ENCODE peak calls at places on chromosomes 4 and X, in seven cellular contexts. I, H, E, Z, W, A and J are unnamed samples. For H3K27me3 and H3K9me3, the result is how much of the 10 kb centered on the place peaks cover.

GRCh38 chrX:116499780-116500179 is 37.0 kb upstream of the CT83 start:
- DNase-seq in W (no peak), A (no peak), Z (no peak), E (no peak), H (no peak), I (no peak), J (peak)

GRCh38 chrX:150036181-150036580 is 97.9 kb upstream of the EOLA2 start:
- DNase-seq in W (no peak), E (no peak), Z (no peak), I (peak), A (no peak), H (no peak), J (peak)

GRCh38 chr4:145195167-145195952 is 15.0 kb upstream of the OTUD4 start:
- DNase-seq in H (no peak), E (no peak), Z (peak), A (no peak), I (no peak), W (no peak), J (no peak)

GRCh38 chr4:2803624-2804448 is 11.0 kb downstream of the SH3BP2 start:
- DNase-seq in Z (no peak), E (no peak), W (no peak), A (no peak), H (peak), I (peak), J (no peak)

GRCh38 chr4:16609170-16609758 is 289.2 kb downstream of the LDB2 start:
- DNase-seq in I (no peak), H (no peak), Z (no peak), W (no peak), A (no peak), E (no peak), J (no peak)

GRCh38 chr4:87375719-87376291 is 15.2 kb downstream of the HSD17B11 start:
- DNase-seq in E (peak), A (peak), H (no peak), Z (peak), I (no peak), W (no peak), J (peak)

GRCh38 chrX:1528186-1528883 is 8.7 kb downstream of the P2RY8 start:
- DNase-seq in W (no peak), A (no peak), I (peak), E (no peak), Z (no peak), H (no peak), J (no peak)

GRCh38 chrX:115259238-115259875 is 25.5 kb upstream of the LRCH2 start:
- DNase-seq in W (no peak), A (no peak), I (no peak), E (no peak), H (no peak), Z (peak), J (no peak)

GRCh38 chrX:40266490-40267333 is 169.0 kb upstream of the BCOR start:
- DNase-seq in I (peak), Z (peak), H (peak), E (peak), W (peak), A (peak), J (peak)

GRCh38 chrX:43685221-43685620 is 29.1 kb downstream of the MAOA start:
- DNase-seq in H (no peak), I (no peak), A (no peak), Z (no peak), E (no peak), W (no peak), J (no peak)

GRCh38 chr4:90958256-90958895 is 831.2 kb downstream of the CCSER1 start:
- DNase-seq in W (no peak), H (no peak), A (peak), I (no peak), E (no peak), Z (peak), J (peak)

GRCh38 chrX:131424895-131425294 is 119.0 kb upstream of the OR13H1 start:
- DNase-seq in Z (no peak), A (no peak), I (no peak), E (no peak), W (no peak), H (no peak), J (no peak)

GRCh38 chr4:80265571-80266266 is 745 bp upstream of the FGF5 start:
- DNase-seq in W (no peak), I (no peak), H (no peak), A (no peak), E (no peak), Z (peak), J (peak)

GRCh38 chr4:184262901-184263300 is 45.2 kb upstream of the ENPP6 start:
- DNase-seq in Z (no peak), E (no peak), H (no peak), A (no peak), W (no peak), I (no peak), J (peak)

GRCh38 chrX:23509256-23509655 is 158.0 kb upstream of the PRDX4 start:
- DNase-seq in W (no peak), A (no peak), Z (no peak), I (no peak), H (no peak), E (no peak), J (no peak)

GRCh38 chrX:42151808-42152207 is 228.5 kb upstream of the CASK start:
- DNase-seq in E (no peak), W (no peak), H (no peak), Z (no peak), A (no peak), I (no peak), J (no peak)

GRCh38 chr4:159229164-159229563 is 126.3 kb downstream of the RAPGEF2 start:
- DNase-seq in W (no peak), I (no peak), E (peak), Z (peak), A (no peak), H (no peak), J (no peak)

GRCh38 chr4:183140911-183141320 is 41.9 kb downstream of the WWC2 start:
- DNase-seq in E (no peak), W (no peak), A (no peak), H (no peak), I (no peak), Z (no peak), J (peak)

DNA sequence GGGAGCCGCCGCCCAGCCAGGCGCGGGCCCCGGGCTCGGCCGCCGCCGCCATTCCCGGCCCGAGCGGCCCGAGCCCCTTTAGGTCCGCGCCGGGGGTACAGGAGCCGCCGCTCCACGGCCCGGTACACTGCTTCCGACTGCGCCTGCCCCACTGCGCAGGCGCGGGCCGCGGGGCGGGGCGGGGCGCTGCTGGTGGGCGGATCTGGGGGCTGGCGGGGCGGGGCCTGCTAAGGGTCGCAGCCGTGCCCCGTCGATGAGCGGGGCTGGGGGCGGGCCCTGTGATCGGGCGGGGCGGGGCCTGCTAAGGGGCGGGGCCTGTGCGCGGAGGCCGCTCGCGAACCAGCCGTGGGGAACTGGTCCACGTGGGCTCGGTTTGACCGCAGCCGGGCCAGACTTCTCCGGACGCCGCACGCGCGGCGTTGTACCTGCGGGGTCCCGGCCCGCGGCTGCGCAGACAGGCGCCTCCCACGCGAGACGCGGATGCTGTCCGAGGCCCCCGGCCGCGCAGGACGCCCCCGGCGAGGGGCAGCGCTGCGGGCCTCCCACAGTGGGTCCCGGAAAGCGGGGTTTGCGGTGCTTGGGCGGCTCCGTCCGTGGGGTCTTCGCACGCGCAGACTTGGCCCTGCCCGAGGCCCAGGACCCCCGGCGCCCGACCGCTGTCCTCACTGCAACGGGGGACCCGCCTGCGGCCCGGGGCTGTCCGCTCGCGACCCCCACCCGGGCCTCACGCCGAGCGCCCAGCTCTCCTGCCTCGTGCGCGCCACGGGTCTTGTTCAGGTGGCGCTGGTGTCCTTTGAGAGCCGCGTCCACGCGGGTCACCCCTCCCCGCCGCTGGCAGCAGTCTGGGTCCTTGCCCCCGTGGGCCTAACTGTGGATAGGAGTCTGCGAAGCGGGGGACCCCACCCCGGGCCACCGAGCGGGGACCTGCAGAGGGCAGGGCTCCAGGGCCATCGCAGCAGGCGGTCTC is at the start of gene DGKQ:
- DNase-seq in E (peak), W (peak), Z (peak), H (peak), A (peak), I (peak), J (peak)
- H3K27me3 ChIP-seq in E (under half), W (under half), Z (under half), H (under half), A (under half), I (under half), J (under half)

GRCh38 chr4:11589676-11590075 is 161.0 kb upstream of the HS3ST1 start:
- DNase-seq in Z (no peak), H (no peak), I (no peak), E (no peak), W (no peak), A (no peak), J (peak)
- H3K9me3 ChIP-seq in Z (under half), H (under half), I (under half), E (under half), W (under half), A (under half), J (under half)

DNA sequence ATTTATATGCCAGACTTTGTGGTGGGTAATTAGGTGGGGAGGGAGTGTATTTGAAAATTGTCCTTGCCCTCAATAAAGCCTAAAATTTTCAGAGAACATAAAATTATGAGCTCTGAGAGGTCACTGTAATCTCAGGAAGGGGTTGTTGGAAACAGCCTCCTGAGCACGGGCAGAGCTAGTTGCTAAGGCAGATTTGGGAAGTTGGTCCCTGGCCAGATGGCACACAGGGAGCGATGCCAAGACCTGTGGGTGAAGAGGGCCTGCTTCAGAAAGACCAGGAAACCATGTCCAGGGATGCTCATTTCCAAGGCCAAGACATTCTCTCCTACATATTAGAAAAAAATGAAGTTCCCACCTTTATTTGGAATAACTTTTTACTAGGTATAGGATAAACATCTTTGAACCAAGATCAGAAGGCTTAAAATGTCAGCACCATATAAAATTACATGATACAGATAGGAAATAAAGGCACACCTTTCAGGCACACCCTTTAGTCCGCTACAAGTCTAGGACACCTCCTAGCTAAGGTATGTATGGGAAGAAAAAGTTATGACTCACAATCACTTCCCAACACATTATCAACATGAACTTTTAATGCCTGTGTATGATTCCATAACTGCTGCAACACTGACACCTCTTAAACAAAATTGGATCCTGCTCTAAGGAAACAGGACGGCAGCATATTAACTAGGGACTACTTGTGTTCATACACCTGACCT is 2.2 kb upstream of the PPP3CA start:
- DNase-seq in Z (no peak), W (peak), A (peak), E (peak), H (peak), I (peak), J (peak)
- H3K4me3 ChIP-seq in Z (no peak), W (no peak), A (no peak), E (no peak), H (no peak), I (no peak), J (no peak)

GRCh38 chr4:173560896-173561295 is 30.9 kb upstream of the HAND2 start:
- DNase-seq in Z (no peak), I (no peak), A (no peak), W (no peak), E (no peak), H (no peak), J (no peak)
- H3K27me3 ChIP-seq in Z (under half), I (under half), A (under half), W (under half), E (under half), H (under half), J (under half)

DNA sequence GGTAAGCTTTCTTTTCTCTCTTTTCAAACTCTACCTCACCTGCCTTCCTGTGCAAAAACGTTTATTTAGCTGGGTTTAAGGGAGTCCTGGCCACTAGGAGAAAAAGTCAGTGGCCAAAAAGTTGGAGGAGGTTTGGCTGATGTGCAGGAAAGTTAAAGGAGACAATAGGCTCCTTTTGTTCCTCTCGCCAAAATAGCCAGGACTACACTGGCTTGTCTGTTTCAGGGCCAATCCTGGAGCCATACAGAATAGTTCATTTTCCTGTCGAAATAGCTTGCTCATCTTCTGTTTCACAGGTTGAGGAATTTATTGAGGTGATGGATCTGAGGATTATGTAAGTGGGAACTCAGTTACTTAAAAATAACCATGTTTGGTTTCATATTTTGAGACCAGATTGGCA is 423 bp downstream of the HEPH start:
- DNase-seq in A (no peak), I (no peak), Z (no peak), W (no peak), E (no peak), H (no peak), J (no peak)
- H3K9me3 ChIP-seq in A (under half), I (under half), Z (under half), W (under half), E (under half), H (under half), J (under half)

GRCh38 chrX:103063191-103063845 is 653 bp downstream of the BEX1 start:
- DNase-seq in H (no peak), I (no peak), A (no peak), W (no peak), E (no peak), Z (peak), J (peak)
- H3K4me3 ChIP-seq in H (peak), I (peak), A (peak), W (peak), E (peak), Z (peak), J (no peak)

GRCh38 chrX:107730991-107731766 is 44.4 kb downstream of the TSC22D3 start:
- DNase-seq in H (no peak), W (no peak), I (no peak), Z (no peak), E (no peak), A (no peak), J (no peak)

GRCh38 chrX:107728342-107729099 is 47.1 kb downstream of the TSC22D3 start:
- DNase-seq in Z (no peak), I (peak), H (peak), A (no peak), W (no peak), E (peak), J (no peak)

GRCh38 chrX:107731831-107732502 is 43.6 kb downstream of the TSC22D3 start:
- DNase-seq in E (peak), H (peak), Z (peak), W (peak), A (peak), I (peak), J (peak)

GRCh38 chrX:107730298-107730655 is 45.3 kb downstream of the TSC22D3 start:
- DNase-seq in E (no peak), A (no peak), Z (no peak), I (no peak), H (no peak), W (no peak), J (no peak)

DNA sequence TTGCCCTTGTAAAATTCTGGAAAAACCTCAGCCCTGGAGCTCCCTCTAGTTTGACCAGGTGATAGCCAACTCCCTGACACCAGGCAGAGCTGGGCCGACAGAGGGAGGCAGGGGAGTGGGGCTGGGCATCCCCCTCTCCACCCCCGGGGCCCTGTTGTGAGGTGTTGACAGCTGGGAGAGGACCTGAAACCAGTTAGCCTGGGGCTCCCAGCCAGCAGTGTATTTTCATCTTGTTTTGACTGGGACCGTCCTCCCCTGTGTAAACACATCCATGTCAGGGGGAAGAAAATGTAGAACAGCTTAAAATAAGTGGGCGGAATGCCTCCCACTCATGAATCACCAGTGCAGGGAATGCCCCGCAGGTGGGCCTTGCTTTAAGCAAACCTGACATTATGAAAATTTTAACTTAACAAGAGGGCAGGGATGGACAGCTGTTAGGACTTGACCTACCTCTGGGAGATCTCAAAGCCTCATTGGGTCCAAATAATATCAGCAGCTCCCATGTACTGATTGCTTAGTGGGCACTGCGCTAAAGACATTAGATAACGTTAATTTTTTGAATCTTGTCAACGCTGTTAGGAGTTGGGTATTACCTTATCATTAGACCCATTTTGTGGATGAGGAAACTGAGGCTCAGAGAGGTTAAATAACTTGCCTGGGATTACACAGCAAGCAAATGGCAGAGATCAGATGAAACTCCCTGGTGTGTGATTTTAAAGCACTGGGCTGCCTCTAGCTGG is 45.9 kb downstream of the TSC22D3 start:
- DNase-seq in A (peak), E (peak), H (peak), Z (peak), W (no peak), I (no peak), J (no peak)
- H3K27me3 ChIP-seq in A (under half), E (under half), H (under half), Z (under half), W (under half), I (under half), J (under half)

GRCh38 chr4:67014592-67014991 is 530.7 kb downstream of the CENPC start:
- DNase-seq in Z (peak), W (no peak), I (no peak), E (no peak), A (no peak), H (no peak), J (no peak)

GRCh38 chr4:67019670-67020069 is 525.6 kb downstream of the CENPC start:
- DNase-seq in E (no peak), Z (no peak), A (no peak), H (no peak), I (no peak), W (no peak), J (no peak)

GRCh38 chr4:67020079-67020807 is 525.1 kb downstream of the CENPC start:
- DNase-seq in W (no peak), E (no peak), I (no peak), H (no peak), A (no peak), Z (no peak), J (no peak)
- H3K9me3 ChIP-seq in W (under half), E (under half), I (under half), H (under half), A (under half), Z (under half), J (under half)

DNA sequence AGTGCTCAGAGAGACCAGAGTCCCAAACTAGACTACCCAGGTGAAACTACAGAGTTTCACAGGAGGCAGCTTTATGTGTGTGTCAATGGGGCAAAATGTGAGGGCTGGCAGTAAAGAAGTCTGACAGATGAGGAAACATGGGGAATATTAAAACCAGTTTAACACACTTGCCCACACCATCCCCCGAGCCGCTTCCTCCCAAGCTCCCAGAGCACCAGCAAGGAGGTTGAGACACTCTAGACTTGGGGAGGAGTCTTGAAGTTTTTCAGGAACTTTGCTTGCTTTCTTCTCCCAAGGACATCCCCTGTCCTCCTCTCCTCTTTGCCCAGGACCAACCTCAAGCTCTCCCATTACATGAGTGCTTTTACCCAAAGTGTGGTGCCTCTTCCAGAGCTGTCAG is 94.7 kb upstream of the SPRY1 start:
- DNase-seq in H (no peak), W (no peak), Z (no peak), E (no peak), I (no peak), A (no peak), J (no peak)
- H3K4me3 ChIP-seq in H (no peak), W (no peak), Z (no peak), E (no peak), I (no peak), A (no peak), J (no peak)